ENCODE peak calls at places on chromosomes 11 and 22, in seven cellular contexts. W is esophagus muscularis mucosa, A is transverse colon, O is vagina, C is sigmoid colon, M is HCT116, Y is Panc1. H is an unnamed sample. For H3K4me1, the result is how much of the 10 kb centered on the place peaks cover.

GRCh38 chr22:40603088-40603605 is 33.4 kb downstream of the MRTFA start:
- DNase-seq in W (no peak), A (no peak), O (no peak), C (no peak), M (no peak), Y (no peak), H (no peak)

GRCh38 chr11:71212871-71213559 is 39.4 kb downstream of the SHANK2 start:
- DNase-seq in W (no peak), A (no peak), O (no peak), C (peak), M (no peak), Y (no peak), H (no peak)

GRCh38 chr11:83663446-83663845 is 377.3 kb upstream of the CCDC90B start:
- DNase-seq in W (no peak), A (no peak), O (no peak), C (no peak), M (no peak), Y (no peak), H (no peak)

GRCh38 chr11:1515082-1516060 is 28.8 kb upstream of the MOB2 start:
- DNase-seq in W (no peak), A (peak), O (no peak), C (peak), M (peak), Y (peak), H (peak)

GRCh38 chr22:31764785-31765184 is 11.0 kb downstream of the DEPDC5 start:
- DNase-seq in W (no peak), A (no peak), O (no peak), C (no peak), M (no peak), Y (no peak), H (no peak)

GRCh38 chr11:72569966-72570892 is 104.0 kb downstream of the PDE2A start:
- DNase-seq in W (no peak), A (no peak), O (no peak), C (no peak), M (no peak), Y (no peak), H (peak)

GRCh38 chr22:40179535-40179934 is 1.8 kb downstream of the TNRC6B start:
- DNase-seq in W (no peak), A (no peak), O (no peak), C (no peak), M (no peak), Y (no peak), H (no peak)

GRCh38 chr11:1075341-1075911 is 752 bp downstream of the MUC2 start:
- DNase-seq in W (no peak), A (no peak), O (no peak), C (peak), M (no peak), Y (no peak), H (no peak)

GRCh38 chr22:45475063-45475747 is 27.5 kb upstream of the FBLN1 start:
- DNase-seq in W (no peak), A (no peak), O (no peak), C (no peak), M (no peak), Y (no peak), H (no peak)

GRCh38 chr11:122897606-122898210 is 15.1 kb downstream of the JHY start:
- DNase-seq in W (no peak), A (no peak), O (no peak), C (no peak), M (no peak), Y (no peak), H (no peak)

GRCh38 chr11:57213282-57214086 is 23.6 kb downstream of the APLNR start:
- DNase-seq in W (no peak), A (no peak), O (no peak), C (no peak), M (no peak), Y (no peak), H (no peak)

GRCh38 chr11:80320765-80321164 is 879.9 kb upstream of the TENM4 start:
- DNase-seq in W (no peak), A (no peak), O (no peak), C (no peak), M (no peak), Y (no peak), H (no peak)

GRCh38 chr22:33921576-33922181 is 1.4 kb upstream of the LARGE1 start:
- DNase-seq in W (peak), A (peak), O (peak), C (peak), M (no peak), Y (no peak), H (peak)

GRCh38 chr22:33116846-33117547 is 58.8 kb upstream of the SYN3 start:
- DNase-seq in W (no peak), A (no peak), O (no peak), C (no peak), M (no peak), Y (no peak), H (no peak)

GRCh38 chr11:125593113-125593761 is 585 bp downstream of the STT3A start:
- DNase-seq in W (no peak), A (peak), O (peak), C (no peak), M (peak), Y (peak), H (no peak)

GRCh38 chr11:58787903-58788302 is 56.2 kb upstream of the GLYAT start:
- DNase-seq in W (no peak), A (no peak), O (no peak), C (no peak), M (no peak), Y (no peak), H (no peak)

GRCh38 chr11:3836903-3837302 is 3.9 kb downstream of the RHOG start:
- DNase-seq in W (no peak), A (peak), O (no peak), C (no peak), M (no peak), Y (no peak), H (peak)

GRCh38 chr22:38802671-38803121 is 8.8 kb upstream of the DNAL4 start:
- DNase-seq in W (no peak), A (peak), O (no peak), C (peak), M (peak), Y (peak), H (peak)

GRCh38 chr11:120208012-120208441 is 2.8 kb upstream of the OAF start:
- DNase-seq in W (no peak), A (no peak), O (no peak), C (no peak), M (no peak), Y (no peak), H (no peak)

GRCh38 chr11:12279672-12280108 is 97.7 kb upstream of the PARVA start:
- DNase-seq in W (no peak), A (no peak), O (no peak), C (no peak), M (no peak), Y (no peak), H (peak)

GRCh38 chr11:128379587-128380279 is 207.6 kb downstream of the ETS1 start:
- DNase-seq in W (no peak), A (no peak), O (no peak), C (no peak), M (no peak), Y (no peak), H (no peak)

GRCh38 chr11:102534261-102534872 is 3.8 kb upstream of the MMP7 start:
- DNase-seq in W (no peak), A (no peak), O (no peak), C (no peak), M (no peak), Y (no peak), H (no peak)

GRCh38 chr22:42918500-42918899 is 61.4 kb upstream of the ARFGAP3 start:
- DNase-seq in W (no peak), A (no peak), O (no peak), C (no peak), M (no peak), Y (no peak), H (no peak)

GRCh38 chr22:47209547-47210023 is 447.1 kb downstream of the TBC1D22A start:
- DNase-seq in W (no peak), A (no peak), O (no peak), C (peak), M (no peak), Y (no peak), H (peak)

GRCh38 chr11:60957188-60957587 is 5.2 kb upstream of the SLC15A3 start:
- DNase-seq in W (no peak), A (no peak), O (no peak), C (no peak), M (no peak), Y (no peak), H (no peak)

GRCh38 chr11:124667601-124668000 is 5.9 kb downstream of the SIAE start:
- DNase-seq in W (no peak), A (no peak), O (no peak), C (no peak), M (no peak), Y (no peak), H (no peak)

GRCh38 chr11:35838071-35838470 is 105.8 kb upstream of the LDLRAD3 start:
- DNase-seq in W (no peak), A (no peak), O (no peak), C (no peak), M (no peak), Y (no peak), H (no peak)

DNA sequence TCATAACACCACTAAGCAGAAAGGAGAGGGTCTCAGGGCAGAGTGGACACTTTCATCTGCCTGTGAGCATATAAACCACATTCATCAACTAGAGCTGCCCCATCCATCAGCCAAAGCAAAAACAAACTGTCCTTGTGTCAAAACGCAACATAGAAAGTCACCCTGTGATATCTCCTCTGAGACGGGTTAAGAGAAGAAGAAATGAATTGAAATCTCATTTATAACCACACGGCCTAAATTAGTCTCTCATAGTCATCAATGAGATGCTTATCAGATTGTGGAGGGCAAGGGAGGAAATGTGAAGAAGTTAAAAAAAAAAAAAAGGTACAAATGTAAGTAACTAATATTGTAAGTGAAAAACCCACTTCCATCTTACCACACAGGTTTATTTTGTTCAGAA is 75.7 kb downstream of the SIK3 start:
- DNase-seq in W (no peak), A (no peak), O (no peak), C (no peak), M (no peak), Y (no peak), H (no peak)
- H3K4me1 ChIP-seq in W (half or more), A (under half), O (under half), C (under half), M (under half), Y (under half), H (half or more)

GRCh38 chr11:9002920-9003572 is 755 bp downstream of the NRIP3 start:
- DNase-seq in W (no peak), A (no peak), O (no peak), C (no peak), M (no peak), Y (no peak), H (no peak)
- H3K4me3 ChIP-seq in W (peak), A (peak), O (peak), C (peak), M (no peak), Y (peak), H (peak)

DNA sequence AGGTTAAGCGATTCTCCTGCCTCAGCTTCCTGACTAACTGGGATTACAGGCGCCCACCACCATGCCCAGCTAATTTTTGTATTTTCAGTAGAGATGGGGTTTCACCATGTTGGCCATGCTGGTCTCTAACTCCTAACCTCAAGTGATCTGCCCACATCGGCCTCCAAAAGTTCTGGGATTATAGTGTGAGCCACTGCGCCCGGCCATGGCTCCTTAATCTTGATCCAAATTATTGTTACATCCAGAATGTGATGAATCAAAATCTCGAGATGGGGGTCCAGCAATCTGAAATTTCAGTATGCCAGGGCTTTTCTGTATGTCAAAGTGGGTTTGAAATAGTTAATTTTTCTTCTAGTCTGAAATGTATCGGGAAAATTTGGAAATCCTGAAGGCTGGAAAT is 3.7 kb downstream of the RPL27A start:
- DNase-seq in W (no peak), A (no peak), O (peak), C (no peak), M (no peak), Y (no peak), H (no peak)
- TF ChIP-seq POLR2AphosphoS5 in W (no peak), A (no peak), O (no peak), C (no peak), M (no peak), Y (no peak), H (no peak)

DNA sequence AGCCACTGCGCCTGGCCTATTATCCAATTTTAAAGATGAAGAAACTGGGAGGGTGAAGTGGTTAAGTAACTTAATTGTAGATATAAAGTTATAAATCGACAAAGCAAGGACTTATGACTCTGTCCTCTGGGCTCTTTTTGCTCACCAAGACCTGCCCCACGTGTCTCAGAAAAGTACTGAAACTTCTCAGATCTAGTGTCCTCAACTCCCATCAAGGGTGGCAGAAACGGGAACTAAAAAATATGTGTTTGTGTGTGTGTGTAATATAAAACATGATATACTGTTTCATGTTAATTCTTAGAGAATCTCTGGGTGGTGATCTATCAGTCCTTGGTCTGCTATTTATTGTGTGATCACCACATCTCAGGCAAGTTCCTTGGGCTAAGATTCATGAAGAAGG is 104.9 kb downstream of the GAB2 start:
- DNase-seq in W (no peak), A (no peak), O (no peak), C (no peak), M (no peak), Y (no peak), H (no peak)
- H3K4me1 ChIP-seq in W (under half), A (under half), O (half or more), C (under half), M (under half), Y (under half), H (under half)

DNA sequence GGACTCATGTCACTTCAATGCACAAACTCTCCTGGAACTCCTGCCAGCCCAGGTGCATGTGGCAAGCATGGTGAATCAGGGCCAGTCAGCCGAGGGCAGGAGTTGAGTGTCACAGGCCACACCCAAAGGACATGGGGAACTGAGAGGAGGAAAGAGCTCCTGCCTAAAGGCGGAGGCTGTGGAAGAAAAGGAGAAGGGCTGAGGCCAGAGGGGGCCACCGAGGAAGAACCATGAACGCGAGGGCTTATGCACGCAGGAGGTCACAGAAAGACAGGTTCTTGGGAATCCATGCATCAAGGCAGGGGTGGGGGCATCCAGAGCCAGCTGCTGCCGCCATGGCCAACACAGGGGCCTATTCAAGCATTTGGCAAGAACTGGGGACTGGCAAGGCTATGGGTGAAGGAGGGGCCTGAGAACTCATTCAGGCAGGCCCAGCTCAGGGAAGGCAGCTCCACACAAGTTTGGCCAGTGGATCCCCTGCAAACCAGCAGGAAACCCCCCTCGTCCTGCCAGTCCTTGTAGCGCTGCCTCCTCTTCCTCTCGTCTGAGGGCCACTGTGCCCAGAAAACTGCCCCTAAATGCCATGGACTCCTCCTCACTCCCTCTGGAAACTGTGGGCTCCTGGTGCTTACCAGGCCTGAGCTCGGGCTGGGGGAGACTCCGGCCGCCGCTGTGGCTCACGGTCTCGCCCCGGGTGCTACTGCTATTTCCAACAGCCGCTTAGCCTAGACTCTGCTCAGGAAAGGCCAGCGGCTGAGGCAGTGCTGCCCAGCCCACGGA is 15.4 kb downstream of the PPM1F start:
- DNase-seq in W (no peak), A (peak), O (no peak), C (no peak), M (no peak), Y (no peak), H (peak)
- H3K4me3 ChIP-seq in W (peak), A (no peak), O (peak), C (peak), M (peak), Y (no peak), H (peak)

GRCh38 chr22:35631597-35631996 is 14.5 kb upstream of the MB start:
- DNase-seq in W (no peak), A (peak), O (no peak), C (peak), M (peak), Y (no peak), H (peak)

GRCh38 chr22:35628732-35629131 is 11.6 kb upstream of the MB start:
- DNase-seq in W (no peak), A (no peak), O (no peak), C (no peak), M (no peak), Y (no peak), H (no peak)

GRCh38 chr22:35630387-35630793 is 13.3 kb upstream of the MB start:
- DNase-seq in W (no peak), A (no peak), O (no peak), C (peak), M (peak), Y (no peak), H (no peak)

GRCh38 chr22:35630891-35631290 is 13.8 kb upstream of the MB start:
- DNase-seq in W (no peak), A (no peak), O (no peak), C (peak), M (no peak), Y (no peak), H (no peak)

DNA sequence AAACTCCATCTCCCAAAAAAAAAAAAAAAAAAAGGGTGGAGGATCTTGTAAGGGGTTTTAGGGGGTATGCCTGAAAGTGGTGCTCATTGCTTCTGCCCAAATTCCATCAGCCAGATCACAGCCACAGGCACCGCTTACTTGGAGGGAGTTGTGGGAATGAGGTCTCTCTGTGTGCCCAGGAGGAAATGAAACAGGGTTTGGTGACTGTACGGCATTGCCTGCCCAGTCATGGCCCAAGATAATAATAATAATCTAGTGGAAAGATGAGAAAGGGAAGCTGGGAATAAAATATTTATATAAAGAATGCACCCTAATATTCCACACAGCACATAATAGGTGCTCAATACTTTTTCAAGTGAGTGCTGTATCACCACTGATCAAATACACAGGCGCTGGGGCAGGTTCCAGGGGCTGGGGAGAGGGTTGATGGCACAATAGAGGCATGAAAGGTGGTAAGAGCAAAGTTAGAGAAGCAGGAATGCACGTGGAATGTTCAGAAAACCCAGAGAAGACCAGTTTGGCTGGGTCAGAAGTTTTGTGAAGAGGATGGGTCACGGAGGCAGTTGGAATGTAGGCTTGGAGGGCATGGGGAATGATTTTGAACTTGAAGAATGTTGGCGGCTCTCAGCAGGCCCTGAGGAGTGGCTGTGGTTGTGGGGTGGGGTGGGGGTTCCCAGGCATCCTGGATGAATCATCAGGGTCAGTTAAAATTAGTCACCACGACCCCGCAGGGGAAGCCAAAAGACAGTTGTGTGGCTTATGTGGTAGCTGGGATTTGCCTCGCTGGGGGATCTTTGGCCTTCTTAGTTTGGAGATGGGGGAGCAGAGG is 12.5 kb upstream of the MB start:
- DNase-seq in W (peak), A (peak), O (peak), C (peak), M (peak), Y (no peak), H (peak)
- TF ChIP-seq POLR2AphosphoS5 in W (no peak), A (no peak), O (peak), C (peak), M (peak), Y (peak), H (peak)

GRCh38 chr22:23267225-23268043 is 87.1 kb downstream of the BCR start:
- DNase-seq in W (no peak), A (no peak), O (no peak), C (no peak), M (no peak), Y (no peak), H (no peak)

GRCh38 chr22:23264610-23265388 is 84.5 kb downstream of the BCR start:
- DNase-seq in W (no peak), A (no peak), O (no peak), C (no peak), M (no peak), Y (no peak), H (peak)

GRCh38 chr22:23265389-23265700 is 85.0 kb downstream of the BCR start:
- DNase-seq in W (no peak), A (no peak), O (no peak), C (no peak), M (no peak), Y (no peak), H (no peak)

GRCh38 chr22:23268139-23268712 is 87.9 kb downstream of the BCR start:
- DNase-seq in W (no peak), A (no peak), O (no peak), C (no peak), M (no peak), Y (no peak), H (no peak)

DNA sequence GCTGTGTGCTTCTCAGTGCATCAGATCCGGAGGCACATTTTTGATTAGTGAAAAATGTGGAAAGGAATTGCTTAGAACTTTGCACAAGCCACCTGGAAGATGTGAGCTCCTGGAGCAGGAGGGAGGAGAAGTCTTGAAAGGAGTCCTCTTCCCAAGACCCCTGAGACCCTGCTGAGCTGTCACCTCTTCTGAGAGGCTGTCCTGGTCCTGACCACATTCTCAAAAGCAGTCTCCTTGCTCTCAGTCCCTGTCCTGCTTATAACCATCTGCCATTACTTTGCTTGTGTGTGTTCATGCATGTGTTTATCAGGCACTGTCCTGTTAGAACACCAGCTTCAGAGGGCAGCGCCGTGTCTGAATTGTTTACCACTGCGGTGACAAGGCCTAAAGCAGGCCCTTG is 86.5 kb downstream of the BCR start:
- DNase-seq in W (no peak), A (no peak), O (no peak), C (no peak), M (no peak), Y (no peak), H (no peak)
- H3K4me1 ChIP-seq in W (under half), A (under half), O (under half), C (under half), M (under half), Y (under half), H (under half)

H was measured in stomach.